ENCODE peak calls at places on chromosomes 5 and 9, in six cellular contexts. Q, A, T, D, N and P are unnamed samples.

GRCh38 chr9:126857261-126857960 is 3.0 kb upstream of the ZBTB34 start:
- DNase-seq in Q (no peak), A (no peak), T (no peak), D (no peak), N (no peak), P (no peak)

GRCh38 chr5:153425914-153426313 is 64.6 kb upstream of the GRIA1 start:
- DNase-seq in Q (no peak), A (no peak), T (no peak), D (no peak), N (no peak), P (no peak)

GRCh38 chr5:132666310-132667123 is 7.3 kb upstream of the IL4 start:
- DNase-seq in Q (no peak), A (no peak), T (no peak), D (no peak), N (no peak), P (no peak)

GRCh38 chr5:97412959-97413358 is 229.9 kb upstream of the RIOK2 start:
- DNase-seq in Q (no peak), A (no peak), T (no peak), D (no peak), N (no peak), P (no peak)

GRCh38 chr5:80480354-80480753 is 7.5 kb upstream of the FAM151B start:
- DNase-seq in Q (no peak), A (no peak), T (no peak), D (no peak), N (no peak), P (no peak)

GRCh38 chr5:9765421-9765820 is 135.3 kb upstream of the TAS2R1 start:
- DNase-seq in Q (no peak), A (no peak), T (peak; percentile 41), D (no peak), N (no peak), P (no peak)

GRCh38 chr9:132312873-132313272 is 41.9 kb downstream of the SETX start:
- DNase-seq in Q (no peak), A (no peak), T (no peak), D (no peak), N (no peak), P (no peak)

GRCh38 chr5:14009575-14009974 is 65.1 kb upstream of the DNAH5 start:
- DNase-seq in Q (no peak), A (no peak), T (no peak), D (no peak), N (no peak), P (no peak)

GRCh38 chr5:132506094-132506692 is 15.6 kb upstream of the IRF1 start:
- DNase-seq in Q (peak; percentile 88), A (peak; percentile 63), T (no peak), D (no peak), N (no peak), P (no peak)

GRCh38 chr9:116506685-116507084 is 180.4 kb upstream of the TRIM32 start:
- DNase-seq in Q (peak; percentile 18), A (no peak), T (no peak), D (no peak), N (no peak), P (no peak)

GRCh38 chr9:136234597-136234996 is 11.0 kb downstream of the QSOX2 start:
- DNase-seq in Q (no peak), A (no peak), T (no peak), D (no peak), N (no peak), P (no peak)

GRCh38 chr5:112329429-112330090 is 89.5 kb downstream of the EPB41L4A start:
- DNase-seq in Q (no peak), A (no peak), T (no peak), D (no peak), N (no peak), P (no peak)

GRCh38 chr9:437066-438015 is 222.7 kb downstream of the DOCK8 start:
- DNase-seq in Q (peak; percentile 57), A (no peak), T (no peak), D (no peak), N (no peak), P (no peak)

GRCh38 chr9:34457266-34458012 is 931 bp downstream of the FAM219A start:
- DNase-seq in Q (peak; percentile 71), A (peak; percentile 69), T (peak; percentile 88), D (peak; percentile 68), N (peak; percentile 91), P (peak; percentile 33)

GRCh38 chr9:126114850-126115460 is 211.7 kb upstream of the MVB12B start:
- DNase-seq in Q (no peak), A (no peak), T (no peak), D (no peak), N (no peak), P (no peak)

GRCh38 chr5:126414874-126415502 is 8.2 kb upstream of the GRAMD2B start:
- DNase-seq in Q (peak; percentile 73), A (no peak), T (no peak), D (no peak), N (no peak), P (no peak)

GRCh38 chr5:107286447-107287098 is 384.2 kb downstream of the EFNA5 start:
- DNase-seq in Q (no peak), A (no peak), T (no peak), D (no peak), N (no peak), P (no peak)

GRCh38 chr9:137878146-137878941 is 762 bp downstream of the CACNA1B start:
- DNase-seq in Q (peak; percentile 10), A (no peak), T (no peak), D (peak; percentile 36), N (no peak), P (no peak)

GRCh38 chr9:27572036-27572435 is 1.2 kb downstream of the C9orf72 start:
- DNase-seq in Q (no peak), A (no peak), T (no peak), D (no peak), N (no peak), P (no peak)

GRCh38 chr9:27569406-27569805 is 3.9 kb downstream of the C9orf72 start:
- DNase-seq in Q (no peak), A (no peak), T (no peak), D (no peak), N (no peak), P (no peak)

GRCh38 chr9:27572918-27573698 is at the start of gene C9orf72:
- DNase-seq in Q (peak; percentile 63), A (peak; percentile 67), T (peak; percentile 85), D (peak; percentile 87), N (peak; percentile 87), P (peak; percentile 86)

GRCh38 chr9:27572566-27572917 is 739 bp downstream of the C9orf72 start:
- DNase-seq in Q (peak; percentile 46), A (no peak), T (peak; percentile 36), D (no peak), N (no peak), P (no peak)

DNA sequence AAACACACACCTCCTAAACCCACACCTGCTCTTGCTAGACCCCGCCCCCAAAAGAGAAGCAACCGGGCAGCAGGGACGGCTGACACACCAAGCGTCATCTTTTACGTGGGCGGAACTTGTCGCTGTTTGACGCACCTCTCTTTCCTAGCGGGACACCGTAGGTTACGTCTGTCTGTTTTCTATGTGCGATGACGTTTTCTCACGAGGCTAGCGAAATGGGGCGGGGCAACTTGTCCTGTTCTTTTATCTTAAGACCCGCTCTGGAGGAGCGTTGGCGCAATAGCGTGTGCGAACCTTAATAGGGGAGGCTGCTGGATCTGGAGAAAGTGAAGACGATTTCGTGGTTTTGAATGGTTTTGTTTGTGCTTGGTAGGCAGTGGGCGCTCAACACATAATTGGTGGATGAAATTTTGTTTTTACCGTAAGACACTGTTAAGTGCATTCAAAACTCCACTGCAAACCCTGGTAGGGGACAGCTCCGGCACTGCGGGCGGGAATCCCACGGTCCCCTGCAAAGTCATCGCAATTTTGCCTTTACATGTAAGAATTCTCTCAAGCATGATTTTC is 501 bp upstream of the C9orf72 start:
- DNase-seq in Q (peak; percentile 99), A (peak; percentile 94), T (peak; percentile 94), D (peak; percentile 98), N (peak; percentile 99), P (peak; percentile 90)
- TF ChIP-seq CTCF in Q (no peak), A (no peak), T (no peak), D (no peak), N (no peak), P (no peak)

GRCh38 chr9:109518621-109519335 is 20.7 kb upstream of the PTPN3 start:
- DNase-seq in Q (no peak), A (no peak), T (no peak), D (no peak), N (no peak), P (no peak)

GRCh38 chr9:109517798-109518435 is 19.8 kb upstream of the PTPN3 start:
- DNase-seq in Q (no peak), A (no peak), T (no peak), D (peak; percentile 56), N (no peak), P (no peak)

GRCh38 chr9:109519366-109519765 is 21.3 kb upstream of the PTPN3 start:
- DNase-seq in Q (no peak), A (no peak), T (no peak), D (no peak), N (no peak), P (no peak)

GRCh38 chr9:109520475-109521132 is 22.5 kb upstream of the PTPN3 start:
- DNase-seq in Q (peak; percentile 75), A (peak; percentile 81), T (peak; percentile 59), D (no peak), N (peak; percentile 77), P (no peak)
- TF ChIP-seq CTCF in Q (peak; percentile 95), A (peak; percentile 95), T (peak; percentile 96), D (peak; percentile 82), N (peak; percentile 96), P (peak; percentile 21)

DNA sequence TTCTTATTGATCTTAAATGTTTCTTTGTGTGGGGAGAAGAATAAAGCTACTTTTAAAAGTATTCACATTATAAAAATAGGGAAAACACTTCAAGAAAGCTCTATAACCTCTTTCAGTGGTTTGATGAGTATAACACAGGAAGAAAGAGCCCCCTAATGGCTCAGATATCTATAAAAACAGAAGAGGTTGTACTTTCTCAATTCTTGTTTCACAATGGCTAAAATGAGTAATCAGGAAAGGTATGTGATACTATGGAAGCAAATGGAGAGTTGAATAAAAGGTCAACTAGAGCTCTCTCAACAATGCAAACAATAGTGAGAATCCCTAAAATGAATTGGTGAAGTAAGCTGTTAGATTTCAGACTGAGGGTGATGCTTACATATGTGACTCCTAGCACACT is 584.6 kb upstream of the CDH18 start:
- DNase-seq in Q (peak; percentile 83), A (peak; percentile 21), T (no peak), D (no peak), N (no peak), P (no peak)
- TF ChIP-seq CTCF in Q (peak; percentile 17), A (peak; percentile 59), T (peak; percentile 21), D (no peak), N (no peak), P (no peak)

DNA sequence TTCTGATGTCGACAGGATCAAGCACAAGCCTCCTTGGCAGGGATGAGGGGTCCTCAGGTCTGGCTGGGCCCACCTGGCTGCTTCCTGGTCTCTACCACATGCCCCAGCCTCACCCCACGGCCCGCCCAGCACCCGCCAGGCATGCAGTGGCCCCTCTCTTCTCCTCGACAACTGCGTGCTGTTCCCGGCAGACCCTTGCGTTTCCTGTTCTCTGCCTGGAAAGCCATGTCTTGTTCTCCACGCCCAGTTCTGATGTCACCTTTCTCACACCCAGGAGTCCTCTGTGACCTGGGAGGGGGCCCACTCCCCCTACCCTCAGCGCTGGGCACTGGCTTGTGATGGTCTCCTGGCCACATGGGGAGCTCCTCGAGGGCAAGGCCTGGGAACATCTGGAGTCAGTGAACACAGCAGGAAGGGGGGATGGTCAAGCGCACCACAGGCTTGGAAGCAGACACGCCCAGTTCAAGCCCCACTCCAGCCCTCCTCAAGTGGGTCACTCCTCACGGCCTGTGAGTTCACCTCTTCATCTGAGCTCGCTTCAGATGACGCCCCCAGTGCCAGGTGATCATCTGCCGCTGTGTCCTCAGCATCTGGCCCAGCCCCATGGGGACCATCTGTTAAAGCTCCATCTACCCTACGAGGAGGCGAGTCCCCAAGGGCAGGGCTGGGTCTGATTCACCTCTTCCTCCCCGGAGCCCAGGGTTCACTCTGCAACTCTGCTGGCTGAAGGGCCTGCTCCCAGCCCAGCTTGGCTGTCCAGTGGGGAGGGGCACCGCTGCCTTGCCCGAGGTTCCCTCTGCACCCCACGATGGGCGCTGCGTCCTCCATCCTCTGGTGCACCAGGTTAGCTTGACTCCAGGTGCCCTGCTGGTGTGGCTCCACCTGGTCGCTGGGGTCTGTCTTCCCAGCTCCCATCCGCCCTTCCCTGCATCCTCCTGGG is 133.2 kb upstream of the PHYKPL start:
- DNase-seq in Q (no peak), A (no peak), T (no peak), D (no peak), N (no peak), P (no peak)
- TF ChIP-seq CTCF in Q (no peak), A (no peak), T (no peak), D (no peak), N (no peak), P (no peak)